ENCODE peak calls at places on chromosomes 5 and 9, in seven cellular contexts. J is WTC11, O is anterior cingulate cortex, E is nucleus accumbens, D is foreskin keratinocyte, B is hippocampal formation, L is NCI-H460. I is an unnamed sample.

GRCh38 chr9:121085661-121086060 is 10.9 kb downstream of the CNTRL start:
- DNase-seq in L (no peak), B (no peak), O (no peak), D (no peak), J (no peak), E (no peak), I (no peak)

GRCh38 chr5:61767231-61768080 is 435.4 kb downstream of the ZSWIM6 start:
- DNase-seq in B (no peak), L (no peak), J (no peak), E (no peak), D (no peak), O (no peak), I (no peak)

GRCh38 chr5:100668511-100668910 is 133.3 kb downstream of the FAM174A start:
- DNase-seq in E (no peak), O (no peak), B (no peak), J (no peak), D (peak), L (peak), I (no peak)

GRCh38 chr9:122158202-122158601 is 1.4 kb downstream of the NDUFA8 start:
- DNase-seq in D (no peak), E (no peak), O (no peak), J (peak), L (peak), B (no peak), I (peak)

GRCh38 chr9:38063363-38063707 is 5.7 kb downstream of the SHB start:
- DNase-seq in B (no peak), D (no peak), E (no peak), L (no peak), J (no peak), O (no peak), I (no peak)

GRCh38 chr9:110452227-110452801 is 114.7 kb upstream of the TXNDC8 start:
- DNase-seq in E (no peak), O (no peak), D (no peak), B (no peak), L (peak), J (no peak), I (no peak)

GRCh38 chr5:168374532-168374931 is 83.1 kb downstream of the WWC1 start:
- DNase-seq in D (no peak), L (no peak), E (no peak), J (no peak), O (no peak), B (no peak), I (no peak)

GRCh38 chr9:83708515-83709158 is 879 bp upstream of the UBQLN1 start:
- DNase-seq in E (peak), J (peak), B (peak), D (peak), L (peak), O (peak), I (peak)

GRCh38 chr5:149773245-149774095 is 43.4 kb downstream of the PPARGC1B start:
- DNase-seq in D (no peak), O (no peak), B (no peak), E (no peak), J (no peak), L (no peak), I (no peak)

GRCh38 chr5:95984287-95984938 is 22.8 kb upstream of the ELL2 start:
- DNase-seq in E (no peak), O (no peak), L (no peak), B (no peak), J (no peak), D (no peak), I (no peak)

GRCh38 chr9:110942522-110942921 is 95.7 kb downstream of the LPAR1 start:
- DNase-seq in E (no peak), D (no peak), L (no peak), B (no peak), J (no peak), O (no peak), I (no peak)

GRCh38 chr5:172835246-172836030 is 1.4 kb downstream of the ERGIC1 start:
- DNase-seq in D (no peak), B (no peak), O (no peak), E (no peak), J (no peak), L (no peak), I (no peak)

GRCh38 chr9:85417674-85418073 is 324.1 kb downstream of the AGTPBP1 start:
- DNase-seq in E (no peak), J (no peak), L (no peak), D (no peak), B (no peak), O (no peak), I (no peak)

GRCh38 chr5:7763621-7764072 is 87.3 kb downstream of the CFAP90 start:
- DNase-seq in E (peak), L (no peak), B (peak), O (peak), D (no peak), J (no peak), I (no peak)

GRCh38 chr9:95171001-95171400 is 146.5 kb downstream of the FANCC start:
- DNase-seq in B (no peak), J (no peak), O (no peak), E (no peak), L (peak), D (peak), I (no peak)

GRCh38 chr5:173795601-173796000 is 92.5 kb upstream of the CPEB4 start:
- DNase-seq in O (no peak), D (no peak), L (no peak), E (no peak), B (no peak), J (no peak), I (no peak)

GRCh38 chr9:106286249-106286648 is 576.7 kb upstream of the ZNF462 start:
- DNase-seq in E (no peak), B (peak), L (no peak), O (no peak), J (peak), D (no peak), I (no peak)

GRCh38 chr9:92242115-92242778 is 51.2 kb downstream of the IARS1 start:
- DNase-seq in E (no peak), D (no peak), J (no peak), B (peak), L (no peak), O (no peak), I (no peak)

GRCh38 chr5:76303917-76304316 is 99.2 kb upstream of the IQGAP2 start:
- DNase-seq in O (no peak), E (no peak), J (no peak), L (no peak), B (no peak), D (peak), I (no peak)

I was measured in GM19239.